ENCODE peak calls at places on chromosomes 2 and 18, in six cellular contexts. H is tibial artery, X is A549, D is heart right ventricle, L is PC-9, O is adrenal gland. E is an unnamed sample. For H3K9me3, the result is how much of the 10 kb centered on the place peaks cover.

GRCh38 chr2:241760301-241760771 is 16.3 kb upstream of the GAL3ST2 start:
- DNase-seq in H (no peak), X (no peak), L (no peak), O (no peak), D (no peak), E (no peak)

GRCh38 chr18:54075681-54076080 is 148.8 kb downstream of the MBD2 start:
- DNase-seq in X (no peak), L (no peak), H (no peak), O (no peak), D (no peak), E (no peak)

GRCh38 chr2:71714601-71715240 is 261.4 kb downstream of the DYSF start:
- DNase-seq in X (no peak), L (no peak), D (no peak), O (no peak), H (no peak), E (no peak)

GRCh38 chr2:227365833-227366232 is 13.3 kb downstream of the TM4SF20 start:
- DNase-seq in O (no peak), X (no peak), H (no peak), D (no peak), L (no peak), E (no peak)

GRCh38 chr2:124380350-124380749 is 355.3 kb downstream of the CNTNAP5 start:
- DNase-seq in O (no peak), D (no peak), L (no peak), X (no peak), H (no peak), E (no peak)

GRCh38 chr2:30707304-30707903 is 99.8 kb downstream of the CAPN13 start:
- DNase-seq in H (no peak), D (no peak), X (no peak), O (no peak), L (no peak), E (no peak)

GRCh38 chr2:95346236-95346737 is 49.1 kb downstream of the KCNIP3 start:
- DNase-seq in D (peak), H (peak), X (peak), O (peak), L (peak), E (no peak)

GRCh38 chr2:29066989-29067605 is 7.2 kb downstream of the PCARE start:
- DNase-seq in X (no peak), H (peak), O (no peak), L (no peak), D (no peak), E (no peak)

GRCh38 chr2:219560037-219560892 is 11.1 kb downstream of the OBSL1 start:
- DNase-seq in D (no peak), X (peak), L (no peak), O (no peak), H (no peak), E (no peak)

GRCh38 chr2:108139521-108139920 is 100.2 kb upstream of the SULT1C3 start:
- DNase-seq in X (no peak), L (no peak), D (no peak), O (no peak), H (no peak), E (no peak)

GRCh38 chr2:65554765-65555561 is 122.6 kb upstream of the SPRED2 start:
- DNase-seq in H (no peak), D (no peak), O (no peak), L (peak), X (no peak), E (no peak)

GRCh38 chr2:185700883-185701282 is 37.7 kb upstream of the FSIP2 start:
- DNase-seq in H (no peak), D (no peak), O (no peak), X (no peak), L (no peak), E (no peak)

GRCh38 chr2:219071189-219071816 is 10.6 kb upstream of the IHH start:
- DNase-seq in O (no peak), X (no peak), D (no peak), L (no peak), H (no peak), E (no peak)

GRCh38 chr18:36186461-36187137 is 698 bp upstream of the MOCOS start:
- DNase-seq in D (peak), O (peak), H (peak), L (peak), X (no peak), E (no peak)

GRCh38 chr18:36187826-36188721 is 777 bp downstream of the MOCOS start:
- DNase-seq in L (peak), O (peak), H (no peak), X (no peak), D (peak), E (no peak)

GRCh38 chr18:36187138-36187825 is at the start of gene MOCOS:
- DNase-seq in H (peak), X (peak), O (peak), L (peak), D (peak), E (peak)

GRCh38 chr18:36189486-36189885 is 2.2 kb downstream of the MOCOS start:
- DNase-seq in L (no peak), D (no peak), O (no peak), X (no peak), H (no peak), E (no peak)

DNA sequence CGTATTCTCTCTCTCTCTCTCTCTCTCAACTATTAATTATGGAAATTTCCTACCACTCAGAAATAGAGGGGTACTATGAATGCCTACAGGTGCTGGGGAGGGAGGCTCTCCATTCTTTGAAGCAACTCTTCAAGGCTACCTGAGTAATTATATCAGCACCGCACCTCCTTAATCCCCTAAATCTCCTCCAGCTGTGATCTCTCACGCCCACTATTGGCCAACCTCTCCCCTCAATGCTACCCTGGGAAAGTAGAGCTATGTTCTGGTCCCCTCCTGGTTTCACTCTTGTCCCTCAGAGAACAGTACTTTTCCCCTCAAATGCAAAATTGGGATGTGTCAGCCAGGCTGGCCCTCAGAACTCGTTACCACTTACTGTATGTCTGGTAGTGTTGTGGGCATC is 1.6 kb downstream of the MOCOS start:
- DNase-seq in X (no peak), H (no peak), D (no peak), L (no peak), O (no peak), E (no peak)
- TF ChIP-seq CTCF in X (no peak), H (no peak), D (no peak), L (no peak), O (no peak), E (no peak)

GRCh38 chr2:136255648-136256461 is 137.9 kb upstream of the CXCR4 start:
- DNase-seq in X (no peak), H (no peak), D (no peak), O (no peak), L (no peak), E (peak)
- H3K27ac ChIP-seq in X (no peak), H (no peak), D (no peak), O (no peak), L (no peak), E (no peak)

DNA sequence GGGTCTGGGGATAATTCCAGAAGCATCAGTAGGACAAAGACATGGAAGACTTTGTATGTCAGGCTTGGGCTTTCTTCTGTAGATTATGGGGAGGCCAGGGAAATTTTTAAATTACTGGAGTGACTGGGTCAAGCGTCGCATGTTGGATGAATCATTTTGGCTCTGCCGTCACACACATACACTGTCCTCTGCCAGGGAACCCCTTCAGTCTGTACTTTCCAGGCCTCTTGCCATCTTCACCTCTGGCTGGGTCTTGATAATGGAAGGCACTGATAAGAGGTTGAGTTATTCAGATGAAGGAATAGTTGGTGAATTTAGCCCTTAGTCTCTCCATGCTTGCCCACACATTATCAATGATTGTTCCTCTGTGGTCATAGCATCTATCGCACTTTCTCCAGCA is 895.1 kb upstream of the CELF4 start:
- DNase-seq in X (no peak), O (no peak), H (no peak), D (no peak), L (no peak), E (no peak)
- H3K9me3 ChIP-seq in X (under half), O (under half), H (under half), D (under half), L (under half), E (under half)

DNA sequence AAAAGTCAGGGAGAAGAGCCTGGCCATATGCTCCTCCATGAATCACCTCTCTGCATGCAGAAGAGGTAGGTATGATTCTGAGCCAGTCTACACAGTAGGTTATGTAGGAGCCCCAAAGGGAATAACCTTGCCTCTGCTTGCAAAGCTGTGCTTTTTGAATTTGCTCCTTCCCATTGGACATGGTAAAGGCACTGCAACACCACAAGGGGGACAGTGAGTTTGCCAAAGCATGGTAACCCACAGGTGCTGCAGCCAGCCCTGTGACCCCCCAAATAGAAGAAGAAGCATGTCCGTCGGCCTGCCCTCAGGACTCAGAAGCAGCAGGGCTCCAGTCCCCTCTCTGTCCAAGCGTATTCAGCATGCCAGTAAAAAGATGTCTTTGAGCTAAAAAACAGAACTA is 51.0 kb upstream of the BCL2L11 start:
- DNase-seq in H (no peak), X (no peak), L (no peak), O (no peak), D (no peak), E (no peak)
- TF ChIP-seq CTCF in H (no peak), X (no peak), L (peak), O (no peak), D (no peak), E (no peak)

DNA sequence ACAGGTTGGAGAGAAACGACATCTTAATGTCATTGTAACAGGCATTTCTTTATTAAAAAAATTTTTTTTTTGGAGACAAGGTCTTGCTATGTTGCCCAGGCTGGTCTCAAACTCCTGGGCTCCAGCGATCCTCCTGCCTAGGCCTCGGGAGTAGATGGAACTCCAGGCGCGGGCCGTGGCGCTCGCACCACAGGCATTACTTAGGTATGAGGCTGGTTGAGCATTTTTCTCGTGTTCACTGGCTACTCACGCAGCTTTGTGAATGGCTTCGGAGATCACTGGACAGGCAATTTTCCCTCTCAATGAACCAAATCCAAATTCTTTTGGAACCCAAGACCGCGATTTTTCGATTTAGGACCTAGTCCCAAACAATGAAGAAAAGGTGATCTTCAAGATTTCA is 800 bp upstream of the TCF7L1 start:
- DNase-seq in O (no peak), L (no peak), H (peak), D (no peak), X (no peak), E (no peak)
- H3K27ac ChIP-seq in O (peak), L (no peak), H (peak), D (peak), X (peak), E (no peak)

GRCh38 chr18:79887181-79888000 is 64.1 kb downstream of the SLC66A2 start:
- DNase-seq in X (no peak), L (no peak), O (no peak), D (no peak), H (no peak), E (no peak)
- H3K9me3 ChIP-seq in X (under half), L (under half), O (under half), D (under half), H (under half), E (under half)

GRCh38 chr18:79318142-79318673 is 77.5 kb upstream of the NFATC1 start:
- DNase-seq in D (no peak), X (no peak), H (no peak), O (no peak), L (no peak), E (no peak)

GRCh38 chr18:79315589-79315988 is 80.1 kb upstream of the NFATC1 start:
- DNase-seq in O (no peak), X (no peak), L (no peak), D (no peak), H (no peak), E (no peak)

GRCh38 chr18:79321625-79322024 is 74.1 kb upstream of the NFATC1 start:
- DNase-seq in H (no peak), L (no peak), O (no peak), X (no peak), D (no peak), E (no peak)

GRCh38 chr18:79320216-79320615 is 75.5 kb upstream of the NFATC1 start:
- DNase-seq in H (no peak), X (no peak), L (no peak), D (no peak), O (no peak), E (no peak)

GRCh38 chr18:79317718-79318117 is 78.0 kb upstream of the NFATC1 start:
- DNase-seq in D (no peak), H (no peak), O (no peak), X (no peak), L (no peak), E (no peak)
- TF ChIP-seq CTCF in D (no peak), H (no peak), O (no peak), X (no peak), L (no peak), E (no peak)